ENCODE peak calls at places on chromosomes 5 and 9, in eight cellular contexts. One of them, this sample, is unnamed.

GRCh38 chr5:115561176-115561575 is 16.6 kb upstream of the FEM1C start:
- DNase-seq in sigmoid colon: no peak
- DNase-seq in HCT116: no peak
- DNase-seq in SK-N-MC: no peak
- DNase-seq in GM12878: no peak
- DNase-seq in GM23338: no peak
- DNase-seq in HepG2: no peak
- DNase-seq in transverse colon: no peak
- DNase-seq in this sample: no peak

GRCh38 chr9:133188843-133189180 is 20.2 kb downstream of the OBP2B start:
- DNase-seq in sigmoid colon: peak; percentile 44
- DNase-seq in SK-N-MC: no peak
- DNase-seq in GM12878: no peak
- DNase-seq in HepG2: no peak
- DNase-seq in HCT116: no peak
- DNase-seq in GM23338: no peak
- DNase-seq in transverse colon: no peak
- DNase-seq in this sample: no peak

GRCh38 chr5:160500776-160501175 is 79.1 kb downstream of the PTTG1 start:
- DNase-seq in HCT116: no peak
- DNase-seq in transverse colon: no peak
- DNase-seq in sigmoid colon: no peak
- DNase-seq in SK-N-MC: no peak
- DNase-seq in HepG2: no peak
- DNase-seq in GM23338: no peak
- DNase-seq in GM12878: no peak
- DNase-seq in this sample: no peak

GRCh38 chr9:135986605-135987004 is 25.4 kb upstream of the UBAC1 start:
- DNase-seq in SK-N-MC: no peak
- DNase-seq in GM12878: no peak
- DNase-seq in transverse colon: no peak
- DNase-seq in HepG2: no peak
- DNase-seq in HCT116: no peak
- DNase-seq in sigmoid colon: no peak
- DNase-seq in GM23338: no peak
- DNase-seq in this sample: no peak

GRCh38 chr9:113464672-113465271 is 1.2 kb downstream of the RGS3 start:
- DNase-seq in transverse colon: no peak
- DNase-seq in GM23338: no peak
- DNase-seq in SK-N-MC: no peak
- DNase-seq in HepG2: no peak
- DNase-seq in HCT116: no peak
- DNase-seq in sigmoid colon: peak; percentile 24
- DNase-seq in GM12878: no peak
- DNase-seq in this sample: no peak

GRCh38 chr9:4366649-4367330 is 66.9 kb upstream of the GLIS3 start:
- DNase-seq in HCT116: peak; percentile 32
- DNase-seq in GM23338: peak; percentile 78
- DNase-seq in HepG2: peak; percentile 10
- DNase-seq in GM12878: no peak
- DNase-seq in SK-N-MC: no peak
- DNase-seq in sigmoid colon: peak; percentile 66
- DNase-seq in transverse colon: peak; percentile 19
- DNase-seq in this sample: no peak

GRCh38 chr9:136527721-136528710 is 17.8 kb downstream of the NOTCH1 start:
- DNase-seq in HepG2: no peak
- DNase-seq in SK-N-MC: no peak
- DNase-seq in GM12878: no peak
- DNase-seq in sigmoid colon: no peak
- DNase-seq in GM23338: no peak
- DNase-seq in HCT116: no peak
- DNase-seq in transverse colon: peak; percentile 77
- DNase-seq in this sample: no peak

GRCh38 chr5:78648359-78649219 is at the start of gene LHFPL2:
- DNase-seq in HCT116: no peak
- DNase-seq in sigmoid colon: peak; percentile 88
- DNase-seq in HepG2: no peak
- DNase-seq in SK-N-MC: no peak
- DNase-seq in GM12878: no peak
- DNase-seq in transverse colon: peak; percentile 76
- DNase-seq in GM23338: peak; percentile 85
- DNase-seq in this sample: peak; percentile 89

GRCh38 chr5:155259648-155260047 is 246.1 kb downstream of the KIF4B start:
- DNase-seq in GM12878: no peak
- DNase-seq in SK-N-MC: no peak
- DNase-seq in GM23338: no peak
- DNase-seq in sigmoid colon: no peak
- DNase-seq in transverse colon: no peak
- DNase-seq in HepG2: no peak
- DNase-seq in HCT116: no peak
- DNase-seq in this sample: no peak

GRCh38 chr9:1454211-1454979 is 404.2 kb downstream of the DMRT2 start:
- DNase-seq in GM12878: no peak
- DNase-seq in HCT116: no peak
- DNase-seq in HepG2: peak; percentile 81
- DNase-seq in GM23338: no peak
- DNase-seq in sigmoid colon: no peak
- DNase-seq in transverse colon: no peak
- DNase-seq in SK-N-MC: no peak
- DNase-seq in this sample: no peak

GRCh38 chr9:114002986-114003740 is 74.9 kb downstream of the AMBP start:
- DNase-seq in GM12878: no peak
- DNase-seq in HepG2: no peak
- DNase-seq in transverse colon: no peak
- DNase-seq in GM23338: no peak
- DNase-seq in SK-N-MC: no peak
- DNase-seq in sigmoid colon: peak; percentile 42
- DNase-seq in HCT116: no peak
- DNase-seq in this sample: peak; percentile 59

GRCh38 chr9:35619800-35620158 is 1.6 kb upstream of the CD72 start:
- DNase-seq in sigmoid colon: no peak
- DNase-seq in GM12878: peak; percentile 55
- DNase-seq in GM23338: no peak
- DNase-seq in HepG2: no peak
- DNase-seq in HCT116: no peak
- DNase-seq in transverse colon: no peak
- DNase-seq in SK-N-MC: no peak
- DNase-seq in this sample: peak; percentile 87

GRCh38 chr9:2163231-2163885 is 148.2 kb downstream of the SMARCA2 start:
- DNase-seq in sigmoid colon: no peak
- DNase-seq in HCT116: no peak
- DNase-seq in SK-N-MC: no peak
- DNase-seq in transverse colon: no peak
- DNase-seq in GM23338: no peak
- DNase-seq in HepG2: no peak
- DNase-seq in GM12878: no peak
- DNase-seq in this sample: no peak

GRCh38 chr9:37197158-37198033 is 77.0 kb downstream of the ZCCHC7 start:
- DNase-seq in HepG2: no peak
- DNase-seq in HCT116: no peak
- DNase-seq in transverse colon: no peak
- DNase-seq in GM12878: peak; percentile 79
- DNase-seq in sigmoid colon: no peak
- DNase-seq in SK-N-MC: no peak
- DNase-seq in GM23338: peak; percentile 34
- DNase-seq in this sample: no peak

GRCh38 chr9:7346144-7346543 is 453.4 kb downstream of the DMAC1 start:
- DNase-seq in GM12878: no peak
- DNase-seq in transverse colon: no peak
- DNase-seq in SK-N-MC: no peak
- DNase-seq in HCT116: no peak
- DNase-seq in GM23338: no peak
- DNase-seq in sigmoid colon: no peak
- DNase-seq in HepG2: no peak
- DNase-seq in this sample: no peak
- H3K4me3 ChIP-seq in GM12878: no peak overlapping the region
- H3K4me3 ChIP-seq in transverse colon: no peak overlapping the region
- H3K4me3 ChIP-seq in SK-N-MC: peak overlapping the region; percentile 14
- H3K4me3 ChIP-seq in HCT116: no peak overlapping the region
- H3K4me3 ChIP-seq in GM23338: no peak overlapping the region
- H3K4me3 ChIP-seq in sigmoid colon: no peak overlapping the region
- H3K4me3 ChIP-seq in HepG2: no peak overlapping the region
- H3K4me3 ChIP-seq in this sample: no peak overlapping the region

DNA sequence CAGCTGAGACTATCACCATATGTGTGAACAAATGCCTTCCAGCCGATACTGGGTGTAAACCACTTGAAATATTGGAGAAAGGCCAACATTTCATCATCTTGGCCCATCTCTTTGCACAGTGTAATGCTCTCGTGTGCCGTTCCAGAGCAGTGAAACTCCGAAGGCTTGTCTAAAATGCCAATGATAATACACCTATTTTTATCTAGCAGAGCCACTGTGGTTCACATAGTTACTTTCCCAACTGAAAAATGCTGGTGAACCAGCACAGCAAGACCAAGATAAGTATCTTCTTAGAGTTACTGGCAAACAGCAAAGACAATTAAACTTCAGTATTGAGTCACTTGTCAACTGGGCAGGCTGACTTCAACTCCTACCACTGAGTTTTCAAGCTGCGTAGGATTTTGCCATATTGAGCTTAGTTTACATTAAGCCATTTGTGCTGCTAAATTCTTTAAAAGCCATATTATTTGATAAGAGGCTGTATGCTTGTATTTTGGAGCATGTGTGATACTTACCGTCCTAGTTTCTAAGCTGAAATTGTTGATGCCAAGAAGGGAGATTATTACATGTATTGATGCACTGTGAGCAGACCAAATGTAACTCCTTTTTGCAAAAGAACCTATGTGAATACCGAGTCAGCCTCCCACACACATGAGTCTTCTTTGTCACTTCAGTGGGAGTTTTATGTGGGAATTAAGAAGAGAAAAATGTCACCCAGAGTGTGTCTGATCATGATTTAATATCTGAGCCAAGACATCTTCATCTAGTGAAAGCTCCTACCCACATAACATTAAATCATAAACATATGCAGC is 380.1 kb upstream of the ACTBL2 start:
- DNase-seq in HepG2: no peak
- DNase-seq in HCT116: no peak
- DNase-seq in GM23338: no peak
- DNase-seq in transverse colon: no peak
- DNase-seq in sigmoid colon: no peak
- DNase-seq in SK-N-MC: no peak
- DNase-seq in GM12878: no peak
- DNase-seq in this sample: no peak
- TF ChIP-seq POLR2AphosphoS5 in HepG2: no peak
- TF ChIP-seq POLR2AphosphoS5 in HCT116: no peak
- TF ChIP-seq POLR2AphosphoS5 in GM23338: no peak
- TF ChIP-seq POLR2AphosphoS5 in transverse colon: no peak
- TF ChIP-seq POLR2AphosphoS5 in sigmoid colon: no peak
- TF ChIP-seq POLR2AphosphoS5 in SK-N-MC: no peak
- TF ChIP-seq POLR2AphosphoS5 in GM12878: no peak
- TF ChIP-seq POLR2AphosphoS5 in this sample: no peak

GRCh38 chr5:137215261-137215660 is 283.9 kb downstream of the SPOCK1 start:
- DNase-seq in transverse colon: no peak
- DNase-seq in HCT116: no peak
- DNase-seq in GM12878: no peak
- DNase-seq in sigmoid colon: no peak
- DNase-seq in GM23338: no peak
- DNase-seq in SK-N-MC: no peak
- DNase-seq in HepG2: no peak
- DNase-seq in this sample: no peak
- H3K4me3 ChIP-seq in transverse colon: no peak overlapping the region
- H3K4me3 ChIP-seq in HCT116: no peak overlapping the region
- H3K4me3 ChIP-seq in GM12878: no peak overlapping the region
- H3K4me3 ChIP-seq in sigmoid colon: no peak overlapping the region
- H3K4me3 ChIP-seq in GM23338: no peak overlapping the region
- H3K4me3 ChIP-seq in SK-N-MC: no peak overlapping the region
- H3K4me3 ChIP-seq in HepG2: no peak overlapping the region
- H3K4me3 ChIP-seq in this sample: no peak overlapping the region

GRCh38 chr5:172855597-172856292 is 21.7 kb downstream of the ERGIC1 start:
- DNase-seq in GM12878: no peak
- DNase-seq in transverse colon: no peak
- DNase-seq in HepG2: no peak
- DNase-seq in SK-N-MC: no peak
- DNase-seq in GM23338: no peak
- DNase-seq in sigmoid colon: peak; percentile 85
- DNase-seq in HCT116: no peak
- DNase-seq in this sample: no peak
- TF ChIP-seq POLR2AphosphoS5 in GM12878: no peak
- TF ChIP-seq POLR2AphosphoS5 in transverse colon: no peak
- TF ChIP-seq POLR2AphosphoS5 in HepG2: no peak
- TF ChIP-seq POLR2AphosphoS5 in SK-N-MC: no peak
- TF ChIP-seq POLR2AphosphoS5 in GM23338: no peak
- TF ChIP-seq POLR2AphosphoS5 in sigmoid colon: peak; percentile 4
- TF ChIP-seq POLR2AphosphoS5 in HCT116: no peak
- TF ChIP-seq POLR2AphosphoS5 in this sample: peak; percentile 72

DNA sequence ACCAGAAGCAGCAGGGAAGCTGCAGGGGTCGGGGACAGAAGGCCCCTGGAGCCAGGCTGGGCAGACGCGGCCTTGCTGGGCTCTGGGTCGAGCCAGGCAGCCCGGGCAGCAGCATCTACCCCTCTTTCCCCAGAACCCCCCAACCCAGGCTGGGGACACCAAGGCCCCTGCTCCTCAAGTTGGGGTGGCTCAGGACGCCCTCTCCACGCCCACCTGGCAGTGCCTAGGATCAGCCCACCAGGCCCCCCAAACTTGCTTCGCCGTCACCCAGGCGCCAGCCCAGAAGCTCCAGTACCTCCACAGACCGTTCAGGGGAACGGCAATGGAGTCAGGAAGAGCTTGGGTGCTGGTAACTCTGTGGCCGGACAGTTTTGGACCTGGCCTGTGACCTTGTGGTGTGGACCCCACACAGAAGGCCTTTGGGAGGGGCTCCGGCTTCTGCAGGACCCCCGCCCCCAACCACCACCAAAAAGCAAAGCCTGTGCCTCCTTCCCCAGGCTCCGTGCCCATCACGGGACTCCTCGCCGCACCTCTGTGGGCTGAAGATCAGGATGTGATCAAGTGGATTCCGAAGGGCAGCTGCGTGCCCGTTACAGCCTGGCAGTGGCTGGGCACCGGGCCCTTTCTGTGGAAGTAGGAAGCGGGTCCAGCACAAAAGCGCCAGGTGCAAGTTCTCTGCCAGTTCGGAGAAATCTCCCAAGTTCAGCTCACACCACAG is 2.2 kb downstream of the SLC12A7 start:
- DNase-seq in transverse colon: no peak
- DNase-seq in GM23338: no peak
- DNase-seq in GM12878: no peak
- DNase-seq in HepG2: no peak
- DNase-seq in sigmoid colon: no peak
- DNase-seq in SK-N-MC: no peak
- DNase-seq in HCT116: no peak
- DNase-seq in this sample: no peak
- H3K4me3 ChIP-seq in transverse colon: peak overlapping the region; percentile 89
- H3K4me3 ChIP-seq in GM23338: no peak overlapping the region
- H3K4me3 ChIP-seq in GM12878: no peak overlapping the region
- H3K4me3 ChIP-seq in HepG2: peak overlapping the region; percentile 89
- H3K4me3 ChIP-seq in sigmoid colon: no peak overlapping the region
- H3K4me3 ChIP-seq in SK-N-MC: no peak overlapping the region
- H3K4me3 ChIP-seq in HCT116: no peak overlapping the region
- H3K4me3 ChIP-seq in this sample: peak overlapping the region; percentile 80